ENCODE peak calls at places on chromosome 3, in six cellular contexts. L is A549, M is spleen, G is tibial nerve, U is stomach, B is uterus. F is an unnamed sample.

GRCh38 chr3:185658504-185658912 is 72.4 kb downstream of the SENP2 start:
- DNase-seq in L (peak; percentile 13), M (no peak), G (peak; percentile 86), U (peak; percentile 40), B (peak; percentile 77), F (peak; percentile 50)

GRCh38 chr3:87236093-87236492 is 9.0 kb downstream of the CHMP2B start:
- DNase-seq in L (no peak), M (no peak), G (no peak), U (no peak), B (no peak), F (no peak)

GRCh38 chr3:31008986-31009385 is 114.5 kb upstream of the GADL1 start:
- DNase-seq in L (no peak), M (no peak), G (no peak), U (no peak), B (no peak), F (no peak)

GRCh38 chr3:50503504-50503903 is at the start of gene CACNA2D2:
- DNase-seq in L (peak; percentile 33), M (peak; percentile 87), G (no peak), U (peak; percentile 82), B (peak; percentile 78), F (peak; percentile 81)

GRCh38 chr3:107798381-107798780 is 275.6 kb downstream of the BBX start:
- DNase-seq in L (no peak), M (no peak), G (no peak), U (no peak), B (no peak), F (no peak)

GRCh38 chr3:150736316-150736719 is 26.7 kb downstream of the SIAH2 start:
- DNase-seq in L (no peak), M (no peak), G (no peak), U (no peak), B (no peak), F (no peak)

GRCh38 chr3:101533603-101533968 is 20.6 kb upstream of the SENP7 start:
- DNase-seq in L (no peak), M (no peak), G (no peak), U (no peak), B (no peak), F (no peak)

GRCh38 chr3:152718810-152719209 is 116.1 kb upstream of the P2RY1 start:
- DNase-seq in L (no peak), M (no peak), G (no peak), U (no peak), B (no peak), F (no peak)

GRCh38 chr3:195013411-195013810 is 257.5 kb downstream of the XXYLT1 start:
- DNase-seq in L (no peak), M (no peak), G (no peak), U (no peak), B (no peak), F (no peak)

GRCh38 chr3:157606392-157607197 is 103.4 kb upstream of the VEPH1 start:
- DNase-seq in L (peak; percentile 70), M (no peak), G (peak; percentile 43), U (peak; percentile 60), B (peak; percentile 51), F (peak; percentile 63)
- TF ChIP-seq CTCF in L (peak; percentile 66), M (no peak), G (peak; percentile 71), U (peak; percentile 35), B (peak; percentile 40), F (peak; percentile 62)

DNA sequence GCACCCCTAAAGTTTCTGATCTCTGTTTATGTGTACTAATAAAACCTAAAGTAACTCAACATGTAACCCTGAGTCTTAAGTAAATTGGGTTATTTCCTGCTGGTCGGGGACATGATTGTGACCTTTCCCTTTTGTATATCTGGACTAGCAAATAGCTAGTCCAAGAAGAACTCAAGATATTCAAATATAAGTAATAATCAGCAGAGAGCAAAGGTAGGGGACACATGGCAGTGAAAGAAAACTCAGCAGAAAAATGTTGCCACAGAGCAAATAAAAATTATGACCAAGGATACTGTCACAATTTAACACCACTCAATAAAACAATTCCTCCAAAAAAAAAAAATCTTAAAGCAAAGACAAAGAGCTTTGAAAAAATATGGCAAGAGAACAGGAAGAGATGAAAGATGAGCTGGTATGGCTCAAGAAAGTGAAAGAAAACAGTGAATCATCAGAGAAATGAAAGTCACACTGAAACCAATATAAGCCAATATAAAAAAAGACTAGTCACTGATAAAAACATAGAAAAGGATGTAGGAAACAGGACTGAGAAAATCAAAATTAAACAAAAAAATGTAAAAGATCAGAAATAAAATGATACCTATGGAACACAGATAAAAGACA is 43.5 kb downstream of the HLTF start:
- DNase-seq in L (no peak), M (no peak), G (no peak), U (no peak), B (no peak), F (no peak)
- H3K4me3 ChIP-seq in L (no peak overlapping the region), M (no peak overlapping the region), G (no peak overlapping the region), U (no peak overlapping the region), B (no peak overlapping the region), F (no peak overlapping the region)

DNA sequence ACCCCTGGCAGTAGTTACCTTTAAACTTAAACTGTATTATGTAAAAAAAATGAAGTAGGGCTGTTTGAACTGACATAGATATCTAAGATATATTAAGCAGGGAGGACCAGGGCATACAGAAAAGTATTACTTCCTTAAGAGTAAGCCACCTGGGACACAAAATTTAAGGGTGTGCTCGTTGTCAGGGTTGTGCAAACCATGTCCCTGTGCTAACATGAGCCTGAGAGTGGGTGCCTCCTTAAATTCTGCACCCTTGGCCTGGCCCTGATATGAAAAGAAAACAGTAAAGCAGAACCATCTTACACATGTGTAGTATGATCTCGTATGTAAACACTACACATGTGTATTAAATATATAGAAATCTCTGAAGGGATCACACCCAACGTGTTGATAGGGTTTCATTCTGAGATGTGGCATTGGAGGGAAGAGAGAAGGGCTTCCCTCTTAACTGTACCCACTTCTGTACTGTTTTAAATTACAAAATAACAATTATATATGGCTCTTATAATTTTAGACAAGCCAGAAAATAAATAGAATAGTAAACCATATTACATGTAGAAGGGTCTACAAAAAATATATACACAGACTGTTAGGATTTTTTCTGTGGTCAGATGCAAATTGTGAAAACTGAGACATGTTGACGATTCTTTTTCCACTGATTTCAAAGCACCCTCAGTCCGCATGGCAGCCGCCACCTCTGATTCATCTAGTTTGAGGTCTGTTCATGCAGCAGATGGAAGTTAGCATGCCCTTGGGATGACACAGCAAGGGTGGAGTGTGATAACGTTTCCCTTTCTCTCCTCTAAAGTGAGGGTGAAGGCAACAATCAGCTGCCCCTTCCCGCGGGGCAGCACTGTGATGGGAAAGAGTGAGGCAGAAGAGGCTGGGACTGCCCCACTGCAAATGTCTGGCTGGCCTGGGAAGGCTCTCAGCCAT is 400.9 kb upstream of the PROK2 start:
- DNase-seq in L (no peak), M (no peak), G (no peak), U (no peak), B (no peak), F (no peak)
- TF ChIP-seq POLR2A in L (no peak), M (no peak), G (no peak), U (no peak), B (no peak), F (no peak)

GRCh38 chr3:184539801-184540440 is 21.7 kb upstream of the EPHB3 start:
- DNase-seq in L (no peak), M (peak; percentile 50), G (no peak), U (no peak), B (no peak), F (no peak)
- TF ChIP-seq CTCF in L (no peak), M (no peak), G (no peak), U (no peak), B (no peak), F (no peak)

GRCh38 chr3:58535531-58536500 is 1.2 kb downstream of the ACOX2 start:
- DNase-seq in L (no peak), M (no peak), G (no peak), U (peak; percentile 61), B (peak; percentile 39), F (peak; percentile 65)
- H3K4me3 ChIP-seq in L (no peak overlapping the region), M (no peak overlapping the region), G (peak overlapping the region; percentile 39), U (peak overlapping the region; percentile 39), B (no peak overlapping the region), F (no peak overlapping the region)

DNA sequence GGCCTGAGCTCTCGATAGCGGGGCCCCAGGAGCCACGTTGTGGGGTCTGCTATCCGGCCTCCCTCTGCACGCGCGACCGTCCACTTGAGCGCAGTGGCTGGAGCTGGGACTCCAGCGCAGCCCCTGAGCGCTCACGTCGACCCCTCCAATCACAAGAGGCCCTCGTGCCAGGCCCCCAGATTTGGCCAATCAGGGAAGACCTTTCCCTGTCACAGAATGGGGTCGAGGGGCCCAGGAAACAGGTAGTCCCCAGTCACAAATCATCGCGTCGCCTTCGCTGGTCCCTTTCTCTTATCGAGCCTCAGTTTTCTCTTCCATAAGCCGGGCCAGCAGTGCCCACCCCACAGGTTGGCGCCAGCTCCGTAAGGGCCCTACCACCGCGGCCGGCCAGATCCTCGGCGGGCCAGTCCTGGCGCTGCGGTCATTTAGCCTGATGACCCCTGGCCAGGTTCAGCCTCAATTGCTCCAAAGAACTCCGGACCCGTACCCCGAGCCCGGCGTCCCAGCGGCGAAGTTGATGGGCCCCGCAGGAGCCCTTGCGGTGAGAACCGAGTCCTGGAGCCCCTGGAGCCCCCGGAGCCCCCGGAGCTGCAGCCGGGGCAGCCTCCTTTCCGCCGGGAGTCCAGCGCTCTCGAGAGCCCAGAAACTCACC is 435 bp downstream of the ALDH1L1 start:
- DNase-seq in L (no peak), M (no peak), G (no peak), U (no peak), B (peak; percentile 53), F (peak; percentile 86)
- TF ChIP-seq POLR2A in L (no peak), M (no peak), G (no peak), U (no peak), B (no peak), F (no peak)

GRCh38 chr3:141306276-141306675 is 62.0 kb upstream of the ZBTB38 start:
- DNase-seq in L (no peak), M (no peak), G (no peak), U (no peak), B (no peak), F (no peak)

GRCh38 chr3:141306922-141307321 is 61.4 kb upstream of the ZBTB38 start:
- DNase-seq in L (no peak), M (no peak), G (no peak), U (no peak), B (no peak), F (no peak)

GRCh38 chr3:141307351-141308059 is 60.8 kb upstream of the ZBTB38 start:
- DNase-seq in L (no peak), M (no peak), G (no peak), U (no peak), B (no peak), F (no peak)

GRCh38 chr3:141311170-141311495 is 57.2 kb upstream of the ZBTB38 start:
- DNase-seq in L (no peak), M (no peak), G (no peak), U (no peak), B (no peak), F (no peak)

DNA sequence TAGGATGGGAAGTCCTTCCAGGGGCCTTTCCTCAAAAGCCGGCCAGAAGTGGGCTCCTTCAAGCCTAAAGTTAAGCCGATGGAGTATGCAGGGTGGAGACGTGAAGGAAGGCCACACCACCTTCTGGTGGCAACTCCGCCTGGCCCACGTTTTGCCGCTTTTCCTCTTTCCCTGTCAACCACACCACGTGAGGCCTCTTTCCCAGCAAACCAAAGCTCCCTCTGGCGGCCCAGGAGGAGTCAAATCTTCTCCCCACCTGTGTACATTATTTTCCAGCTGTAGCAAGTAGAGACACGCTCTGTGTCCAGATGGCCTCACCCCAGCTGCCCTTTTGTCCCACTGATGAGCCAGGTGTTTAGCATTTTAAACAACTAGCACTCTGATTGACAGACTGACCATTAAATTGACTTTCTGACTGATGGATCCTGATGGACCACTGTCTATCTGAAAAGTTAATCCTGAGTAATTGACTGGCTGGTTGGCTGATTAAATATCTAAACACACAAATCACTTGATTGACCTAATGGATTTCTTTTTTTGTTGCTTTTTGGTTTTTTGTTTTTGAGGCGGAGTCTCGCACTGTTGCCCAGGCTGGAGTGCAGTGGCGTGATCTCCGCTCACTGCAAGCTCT is 59.6 kb upstream of the ZBTB38 start:
- DNase-seq in L (peak; percentile 88), M (no peak), G (no peak), U (peak; percentile 65), B (peak; percentile 44), F (peak; percentile 84)
- TF ChIP-seq CTCF in L (peak; percentile 38), M (no peak), G (peak; percentile 59), U (no peak), B (peak; percentile 54), F (peak; percentile 84)